ENCODE peak calls at places on chromosomes 7 and 10, in ten cellular contexts. G is gastrocnemius medialis; W is left lung; P is Caco-2; D is thoracic aorta; R is CD8-positive, alpha-beta T cell; E is psoas muscle; U is mammary epithelial cell; F is tibial artery; H is mucosa of descending colon. Y is an unnamed sample.

GRCh38 chr10:34764347-34764991 is 50.6 kb downstream of the PARD3 start:
- DNase-seq in E (no peak), F (no peak), R (no peak), U (no peak), W (no peak), P (no peak), G (no peak), H (no peak), D (no peak), Y (no peak)

GRCh38 chr10:29501692-29502091 is 133.1 kb downstream of the SVIL start:
- DNase-seq in G (no peak), W (no peak), H (no peak), F (no peak), P (no peak), R (no peak), D (no peak), U (peak; percentile 87), E (peak; percentile 2), Y (no peak)

GRCh38 chr7:50393076-50393475 is 57.1 kb downstream of the FIGNL1 start:
- DNase-seq in F (no peak), G (no peak), H (no peak), D (no peak), E (no peak), P (no peak), U (no peak), W (no peak), R (no peak), Y (no peak)

GRCh38 chr10:48800283-48800675 is 115.6 kb downstream of the WDFY4 start:
- DNase-seq in D (no peak), W (no peak), P (no peak), H (no peak), F (no peak), E (no peak), U (no peak), R (no peak), G (no peak), Y (no peak)

GRCh38 chr10:69123306-69123746 is 652 bp upstream of the VPS26A start:
- DNase-seq in P (no peak), R (no peak), E (no peak), U (peak; percentile 69), G (no peak), D (peak; percentile 15), W (peak; percentile 73), H (no peak), F (no peak), Y (peak; percentile 73)

GRCh38 chr10:75350791-75351190 is 50.8 kb downstream of the ZNF503 start:
- DNase-seq in G (no peak), W (no peak), U (peak; percentile 49), D (no peak), P (no peak), R (no peak), E (no peak), F (no peak), H (no peak), Y (no peak)

GRCh38 chr7:22979251-22979650 is 34.7 kb downstream of the HYCC1 start:
- DNase-seq in E (no peak), F (no peak), U (no peak), G (no peak), P (no peak), R (no peak), H (no peak), W (no peak), D (no peak), Y (no peak)

GRCh38 chr7:106957766-106958165 is 86.7 kb upstream of the PRKAR2B start:
- DNase-seq in R (no peak), P (no peak), H (no peak), U (peak; percentile 52), D (no peak), W (no peak), G (peak; percentile 22), F (peak; percentile 39), E (no peak), Y (no peak)

GRCh38 chr7:86900886-86901285 is 158.6 kb downstream of the ELAPOR2 start:
- DNase-seq in P (no peak), H (no peak), R (no peak), F (no peak), D (no peak), G (no peak), E (no peak), W (no peak), U (no peak), Y (no peak)

GRCh38 chr7:86908948-86909347 is 150.5 kb downstream of the ELAPOR2 start:
- DNase-seq in E (no peak), D (no peak), P (no peak), H (no peak), G (no peak), F (no peak), W (no peak), U (no peak), R (no peak), Y (no peak)

DNA sequence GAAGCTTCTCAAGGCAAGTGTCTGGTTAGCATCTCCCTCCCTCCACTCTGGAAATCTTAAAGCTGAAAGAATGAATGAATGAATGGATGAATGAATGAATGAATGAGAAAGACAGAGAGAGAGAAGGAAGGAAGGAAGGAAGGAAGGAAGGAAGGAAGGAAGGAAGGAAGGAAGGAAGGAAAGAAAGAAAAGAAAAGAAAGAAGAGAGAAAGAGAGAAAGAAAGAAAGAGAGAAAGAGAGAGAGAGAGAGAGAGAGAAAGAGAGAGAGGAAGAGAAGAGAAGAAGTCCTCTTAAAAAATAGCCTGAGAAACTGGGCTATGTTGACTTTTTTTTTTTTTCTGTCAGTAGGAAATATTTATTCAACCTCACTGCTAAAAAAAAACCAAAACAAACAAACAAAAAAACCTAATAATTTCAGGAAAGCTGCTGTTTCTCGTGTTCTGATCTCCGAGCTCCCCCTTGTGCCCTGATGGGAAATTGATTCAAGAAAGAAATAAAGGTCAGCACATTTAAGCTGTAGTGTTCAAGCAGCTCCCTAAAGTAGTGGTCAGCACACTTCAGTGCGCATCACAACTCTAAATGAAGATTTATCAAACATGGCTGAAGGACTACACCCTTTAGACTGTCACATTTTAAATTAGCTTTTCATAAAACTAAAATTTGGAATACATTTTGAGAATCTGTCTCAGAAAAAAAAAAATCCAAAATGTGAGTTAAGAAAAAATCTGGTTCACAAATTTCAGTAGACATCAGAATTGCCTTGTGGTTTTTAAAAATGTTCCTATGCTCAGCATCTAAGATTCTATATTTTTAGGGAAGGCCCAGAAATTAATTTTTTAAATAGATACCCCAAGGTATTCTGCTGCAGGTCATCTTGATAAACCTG is 154.3 kb downstream of the ELAPOR2 start:
- DNase-seq in D (no peak), G (no peak), H (no peak), R (no peak), F (no peak), U (peak; percentile 4), E (no peak), P (no peak), W (no peak), Y (peak; percentile 12)
- TF ChIP-seq CTCF in D (no peak), G (no peak), H (peak; percentile 32), R (peak; percentile 39), F (peak; percentile 27), U (peak; percentile 60), E (peak; percentile 31), P (peak; percentile 71), W (peak; percentile 22), Y (peak; percentile 55)

GRCh38 chr7:100686201-100686821 is 7.7 kb downstream of the GIGYF1 start:
- DNase-seq in R (no peak), F (no peak), G (no peak), W (no peak), H (no peak), P (no peak), E (peak; percentile 48), D (no peak), U (no peak), Y (no peak)

GRCh38 chr7:100686822-100687211 is 7.2 kb downstream of the GIGYF1 start:
- DNase-seq in P (no peak), D (no peak), W (no peak), U (no peak), F (no peak), E (no peak), G (no peak), H (no peak), R (no peak), Y (no peak)

GRCh38 chr7:100687740-100688592 is 6.1 kb downstream of the GIGYF1 start:
- DNase-seq in W (no peak), R (no peak), D (no peak), E (peak; percentile 37), F (no peak), G (peak; percentile 7), P (no peak), H (no peak), U (no peak), Y (no peak)

GRCh38 chr7:100688593-100688860 is 5.5 kb downstream of the GIGYF1 start:
- DNase-seq in U (no peak), F (no peak), R (no peak), H (no peak), G (no peak), W (no peak), P (no peak), E (peak; percentile 19), D (no peak), Y (no peak)

GRCh38 chr7:100687261-100687660 is 6.8 kb downstream of the GIGYF1 start:
- DNase-seq in U (no peak), R (no peak), W (no peak), G (no peak), E (peak; percentile 48), D (no peak), P (no peak), F (no peak), H (no peak), Y (no peak)
- H3K36me3 ChIP-seq in U (peaks cover 1% of the 10 kb centered on the region), R (peaks cover 28% of the 10 kb centered on the region), W (no peaks in the 10 kb centered on the region), G (peaks cover 64% of the 10 kb centered on the region), E (no peaks in the 10 kb centered on the region), D (peaks cover 57% of the 10 kb centered on the region), P (peaks cover 5% of the 10 kb centered on the region), F (peaks cover 59% of the 10 kb centered on the region), H (peaks cover 12% of the 10 kb centered on the region), Y (peaks cover 84% of the 10 kb centered on the region)

GRCh38 chr7:151310578-151310977 is 31.0 kb upstream of the NUB1 start:
- DNase-seq in D (no peak), U (no peak), W (no peak), G (no peak), R (no peak), E (no peak), H (no peak), F (no peak), P (peak; percentile 55), Y (no peak)

GRCh38 chr7:151309306-151309705 is 32.3 kb upstream of the NUB1 start:
- DNase-seq in F (no peak), D (no peak), G (no peak), W (no peak), R (no peak), P (no peak), H (no peak), E (no peak), U (no peak), Y (no peak)

GRCh38 chr7:151312831-151313809 is 28.5 kb upstream of the NUB1 start:
- DNase-seq in D (no peak), G (no peak), E (no peak), U (no peak), P (no peak), F (no peak), R (no peak), W (no peak), H (no peak), Y (no peak)

GRCh38 chr7:151312356-151312755 is 29.3 kb upstream of the NUB1 start:
- DNase-seq in G (no peak), E (no peak), H (no peak), W (no peak), F (no peak), U (no peak), R (no peak), D (no peak), P (no peak), Y (no peak)

GRCh38 chr7:151311294-151311864 is 30.2 kb upstream of the NUB1 start:
- DNase-seq in H (no peak), U (peak; percentile 11), G (no peak), F (no peak), P (peak; percentile 67), W (no peak), D (no peak), R (no peak), E (no peak), Y (peak; percentile 46)
- TF ChIP-seq CTCF in H (no peak), U (peak; percentile 13), G (no peak), F (no peak), P (peak; percentile 60), W (no peak), D (no peak), R (no peak), E (no peak), Y (peak; percentile 53)

GRCh38 chr7:44461387-44461786 is 29.1 kb downstream of the NUDCD3 start:
- DNase-seq in G (no peak), H (no peak), P (no peak), W (no peak), D (no peak), E (no peak), F (no peak), R (no peak), U (peak; percentile 33), Y (no peak)
- H3K36me3 ChIP-seq in G (no peaks in the 10 kb centered on the region), H (no peaks in the 10 kb centered on the region), P (no peaks in the 10 kb centered on the region), W (no peaks in the 10 kb centered on the region), D (no peaks in the 10 kb centered on the region), E (no peaks in the 10 kb centered on the region), F (no peaks in the 10 kb centered on the region), R (no peaks in the 10 kb centered on the region), U (peaks cover under 1% of the 10 kb centered on the region), Y (peaks cover 18% of the 10 kb centered on the region)